ENCODE peak calls at places on chromosomes 12 and 14, in ten cellular contexts. One of them, this sample, is unnamed.

GRCh38 chr14:97977711-97978261 is 1180.6 kb downstream of the VRK1 start:
- DNase-seq in right cardiac atrium: peak
- DNase-seq in psoas muscle: peak
- DNase-seq in Peyer's patch: peak
- DNase-seq in naive thymus-derived CD4-positive, alpha-beta T cell: peak
- DNase-seq in mesendoderm: no peak
- DNase-seq in ovary: peak
- DNase-seq in PC-3: peak
- DNase-seq in cardiac muscle cell: peak
- DNase-seq in left lung: peak
- DNase-seq in this sample: peak

GRCh38 chr12:78035913-78036658 is 205.4 kb downstream of the NAV3 start:
- DNase-seq in right cardiac atrium: no peak
- DNase-seq in psoas muscle: no peak
- DNase-seq in Peyer's patch: no peak
- DNase-seq in naive thymus-derived CD4-positive, alpha-beta T cell: no peak
- DNase-seq in mesendoderm: no peak
- DNase-seq in ovary: no peak
- DNase-seq in PC-3: no peak
- DNase-seq in cardiac muscle cell: peak
- DNase-seq in left lung: peak
- DNase-seq in this sample: peak

GRCh38 chr12:101946233-101946611 is 68.8 kb downstream of the DRAM1 start:
- DNase-seq in right cardiac atrium: no peak
- DNase-seq in psoas muscle: no peak
- DNase-seq in Peyer's patch: no peak
- DNase-seq in naive thymus-derived CD4-positive, alpha-beta T cell: no peak
- DNase-seq in mesendoderm: no peak
- DNase-seq in ovary: no peak
- DNase-seq in PC-3: no peak
- DNase-seq in cardiac muscle cell: no peak
- DNase-seq in left lung: no peak
- DNase-seq in this sample: no peak

GRCh38 chr14:24734917-24735500 is 101.0 kb upstream of the GZMB start:
- DNase-seq in right cardiac atrium: peak
- DNase-seq in psoas muscle: no peak
- DNase-seq in Peyer's patch: no peak
- DNase-seq in naive thymus-derived CD4-positive, alpha-beta T cell: no peak
- DNase-seq in mesendoderm: peak
- DNase-seq in ovary: no peak
- DNase-seq in PC-3: peak
- DNase-seq in cardiac muscle cell: peak
- DNase-seq in left lung: no peak
- DNase-seq in this sample: peak

GRCh38 chr14:50875359-50876090 is 3.7 kb downstream of the ABHD12B start:
- DNase-seq in right cardiac atrium: no peak
- DNase-seq in psoas muscle: no peak
- DNase-seq in Peyer's patch: peak
- DNase-seq in naive thymus-derived CD4-positive, alpha-beta T cell: peak
- DNase-seq in mesendoderm: no peak
- DNase-seq in ovary: no peak
- DNase-seq in PC-3: no peak
- DNase-seq in cardiac muscle cell: no peak
- DNase-seq in left lung: no peak
- DNase-seq in this sample: no peak

GRCh38 chr12:115710104-115710564 is 567.4 kb downstream of the MED13L start:
- DNase-seq in right cardiac atrium: peak
- DNase-seq in psoas muscle: no peak
- DNase-seq in Peyer's patch: no peak
- DNase-seq in naive thymus-derived CD4-positive, alpha-beta T cell: no peak
- DNase-seq in mesendoderm: peak
- DNase-seq in ovary: no peak
- DNase-seq in PC-3: peak
- DNase-seq in cardiac muscle cell: peak
- DNase-seq in left lung: no peak
- DNase-seq in this sample: no peak

GRCh38 chr12:131006036-131006735 is 52.5 kb downstream of the ADGRD1 start:
- DNase-seq in right cardiac atrium: no peak
- DNase-seq in psoas muscle: no peak
- DNase-seq in Peyer's patch: no peak
- DNase-seq in naive thymus-derived CD4-positive, alpha-beta T cell: no peak
- DNase-seq in mesendoderm: no peak
- DNase-seq in ovary: no peak
- DNase-seq in PC-3: no peak
- DNase-seq in cardiac muscle cell: no peak
- DNase-seq in left lung: no peak
- DNase-seq in this sample: no peak

GRCh38 chr14:72745991-72746980 is 147.6 kb downstream of the DPF3 start:
- DNase-seq in right cardiac atrium: no peak
- DNase-seq in psoas muscle: peak
- DNase-seq in Peyer's patch: no peak
- DNase-seq in naive thymus-derived CD4-positive, alpha-beta T cell: no peak
- DNase-seq in mesendoderm: no peak
- DNase-seq in ovary: no peak
- DNase-seq in PC-3: peak
- DNase-seq in cardiac muscle cell: peak
- DNase-seq in left lung: no peak
- DNase-seq in this sample: no peak

GRCh38 chr14:100307215-100308111 is 1.2 kb upstream of the SLC25A29 start:
- DNase-seq in right cardiac atrium: no peak
- DNase-seq in psoas muscle: no peak
- DNase-seq in Peyer's patch: no peak
- DNase-seq in naive thymus-derived CD4-positive, alpha-beta T cell: no peak
- DNase-seq in mesendoderm: peak
- DNase-seq in ovary: peak
- DNase-seq in PC-3: no peak
- DNase-seq in cardiac muscle cell: no peak
- DNase-seq in left lung: peak
- DNase-seq in this sample: no peak

DNA sequence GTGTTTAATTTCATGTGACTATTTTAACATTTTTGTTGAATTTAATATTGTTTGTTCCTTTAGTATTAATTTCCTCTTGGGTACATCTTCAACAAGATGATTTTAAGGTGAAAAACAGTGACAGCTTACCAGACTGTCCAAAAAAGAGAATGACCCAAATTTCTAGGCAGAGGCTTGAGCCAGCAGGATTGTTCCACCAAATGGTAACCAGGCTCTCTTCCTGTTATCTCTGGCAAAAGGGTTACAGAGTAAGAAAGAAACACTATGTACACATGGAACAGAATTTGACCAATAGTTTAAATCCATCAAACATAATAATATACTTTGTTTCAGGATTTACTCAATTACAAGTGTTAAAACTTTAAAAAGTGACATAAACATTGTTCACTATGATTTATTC is 39.0 kb downstream of the YAF2 start:
- DNase-seq in right cardiac atrium: no peak
- DNase-seq in psoas muscle: no peak
- DNase-seq in Peyer's patch: no peak
- DNase-seq in naive thymus-derived CD4-positive, alpha-beta T cell: no peak
- DNase-seq in mesendoderm: no peak
- DNase-seq in ovary: no peak
- DNase-seq in PC-3: no peak
- DNase-seq in cardiac muscle cell: no peak
- DNase-seq in left lung: no peak
- DNase-seq in this sample: no peak
- H3K27ac ChIP-seq in right cardiac atrium: no peak
- H3K27ac ChIP-seq in psoas muscle: no peak
- H3K27ac ChIP-seq in Peyer's patch: no peak
- H3K27ac ChIP-seq in naive thymus-derived CD4-positive, alpha-beta T cell: no peak
- H3K27ac ChIP-seq in mesendoderm: no peak
- H3K27ac ChIP-seq in ovary: no peak
- H3K27ac ChIP-seq in PC-3: no peak
- H3K27ac ChIP-seq in cardiac muscle cell: no peak
- H3K27ac ChIP-seq in left lung: no peak
- H3K27ac ChIP-seq in this sample: no peak

DNA sequence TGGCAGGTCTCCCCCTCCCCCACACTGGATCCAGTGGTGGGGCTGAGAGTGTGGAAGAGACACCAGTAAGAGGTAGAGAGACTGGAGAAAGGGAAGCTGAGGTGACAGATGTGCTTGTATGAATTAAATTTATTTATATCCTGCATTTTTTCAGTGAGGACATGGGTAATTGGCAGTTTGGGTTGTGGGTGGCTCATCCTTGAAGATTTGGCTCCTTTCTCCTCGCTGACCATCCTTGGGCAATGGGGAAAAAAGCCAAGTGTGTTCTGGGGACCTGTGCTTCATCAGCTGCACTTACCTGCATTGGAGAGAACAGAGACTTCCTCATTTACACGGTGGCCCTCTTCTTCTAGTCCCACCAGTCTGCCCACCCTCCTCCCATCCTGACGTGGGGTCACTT is 86.4 kb downstream of the RFX4 start:
- DNase-seq in right cardiac atrium: no peak
- DNase-seq in psoas muscle: no peak
- DNase-seq in Peyer's patch: no peak
- DNase-seq in naive thymus-derived CD4-positive, alpha-beta T cell: no peak
- DNase-seq in mesendoderm: no peak
- DNase-seq in ovary: no peak
- DNase-seq in PC-3: no peak
- DNase-seq in cardiac muscle cell: no peak
- DNase-seq in left lung: no peak
- DNase-seq in this sample: no peak
- H3K27ac ChIP-seq in right cardiac atrium: no peak
- H3K27ac ChIP-seq in psoas muscle: no peak
- H3K27ac ChIP-seq in Peyer's patch: no peak
- H3K27ac ChIP-seq in naive thymus-derived CD4-positive, alpha-beta T cell: no peak
- H3K27ac ChIP-seq in mesendoderm: no peak
- H3K27ac ChIP-seq in ovary: no peak
- H3K27ac ChIP-seq in PC-3: no peak
- H3K27ac ChIP-seq in cardiac muscle cell: no peak
- H3K27ac ChIP-seq in left lung: no peak
- H3K27ac ChIP-seq in this sample: peak

GRCh38 chr14:35929171-35929570 is 103.0 kb downstream of the BRMS1L start:
- DNase-seq in right cardiac atrium: no peak
- DNase-seq in psoas muscle: no peak
- DNase-seq in Peyer's patch: no peak
- DNase-seq in naive thymus-derived CD4-positive, alpha-beta T cell: no peak
- DNase-seq in mesendoderm: no peak
- DNase-seq in ovary: no peak
- DNase-seq in PC-3: no peak
- DNase-seq in cardiac muscle cell: no peak
- DNase-seq in left lung: no peak
- DNase-seq in this sample: no peak

GRCh38 chr14:35934499-35934898 is 108.4 kb downstream of the BRMS1L start:
- DNase-seq in right cardiac atrium: no peak
- DNase-seq in psoas muscle: no peak
- DNase-seq in Peyer's patch: no peak
- DNase-seq in naive thymus-derived CD4-positive, alpha-beta T cell: no peak
- DNase-seq in mesendoderm: no peak
- DNase-seq in ovary: no peak
- DNase-seq in PC-3: no peak
- DNase-seq in cardiac muscle cell: no peak
- DNase-seq in left lung: no peak
- DNase-seq in this sample: no peak

GRCh38 chr14:35931346-35931745 is 105.2 kb downstream of the BRMS1L start:
- DNase-seq in right cardiac atrium: no peak
- DNase-seq in psoas muscle: no peak
- DNase-seq in Peyer's patch: no peak
- DNase-seq in naive thymus-derived CD4-positive, alpha-beta T cell: no peak
- DNase-seq in mesendoderm: no peak
- DNase-seq in ovary: no peak
- DNase-seq in PC-3: no peak
- DNase-seq in cardiac muscle cell: no peak
- DNase-seq in left lung: no peak
- DNase-seq in this sample: no peak

GRCh38 chr14:35932136-35932535 is 106.0 kb downstream of the BRMS1L start:
- DNase-seq in right cardiac atrium: no peak
- DNase-seq in psoas muscle: no peak
- DNase-seq in Peyer's patch: no peak
- DNase-seq in naive thymus-derived CD4-positive, alpha-beta T cell: no peak
- DNase-seq in mesendoderm: no peak
- DNase-seq in ovary: no peak
- DNase-seq in PC-3: no peak
- DNase-seq in cardiac muscle cell: no peak
- DNase-seq in left lung: no peak
- DNase-seq in this sample: no peak

DNA sequence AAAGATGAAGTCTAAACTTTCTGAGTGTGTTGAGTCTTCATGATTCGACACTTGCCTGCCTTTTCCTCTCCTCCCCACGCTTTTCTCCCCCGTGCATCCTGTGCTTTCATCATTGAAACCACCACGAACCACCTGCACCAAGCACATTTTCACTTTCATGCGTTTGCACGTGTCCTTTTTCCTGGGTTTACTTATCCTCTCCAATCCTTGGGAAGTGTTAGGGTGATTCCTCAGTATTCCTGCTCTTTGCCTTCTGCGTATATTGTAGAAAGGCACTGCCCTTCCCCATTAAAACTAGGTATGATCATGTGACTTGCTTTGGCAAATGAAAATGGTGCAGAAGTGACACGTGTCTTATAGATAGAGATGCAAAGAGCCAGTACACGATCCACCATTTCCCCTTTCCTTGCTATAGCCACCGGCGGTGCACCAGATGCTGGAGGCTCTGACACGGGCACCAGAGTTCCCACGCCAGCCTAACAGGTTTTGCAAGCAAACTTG is 106.6 kb downstream of the BRMS1L start:
- DNase-seq in right cardiac atrium: no peak
- DNase-seq in psoas muscle: no peak
- DNase-seq in Peyer's patch: no peak
- DNase-seq in naive thymus-derived CD4-positive, alpha-beta T cell: peak
- DNase-seq in mesendoderm: no peak
- DNase-seq in ovary: no peak
- DNase-seq in PC-3: peak
- DNase-seq in cardiac muscle cell: no peak
- DNase-seq in left lung: no peak
- DNase-seq in this sample: no peak
- H3K27ac ChIP-seq in right cardiac atrium: no peak
- H3K27ac ChIP-seq in psoas muscle: no peak
- H3K27ac ChIP-seq in Peyer's patch: no peak
- H3K27ac ChIP-seq in naive thymus-derived CD4-positive, alpha-beta T cell: peak
- H3K27ac ChIP-seq in mesendoderm: no peak
- H3K27ac ChIP-seq in ovary: no peak
- H3K27ac ChIP-seq in PC-3: no peak
- H3K27ac ChIP-seq in cardiac muscle cell: no peak
- H3K27ac ChIP-seq in left lung: no peak
- H3K27ac ChIP-seq in this sample: no peak

DNA sequence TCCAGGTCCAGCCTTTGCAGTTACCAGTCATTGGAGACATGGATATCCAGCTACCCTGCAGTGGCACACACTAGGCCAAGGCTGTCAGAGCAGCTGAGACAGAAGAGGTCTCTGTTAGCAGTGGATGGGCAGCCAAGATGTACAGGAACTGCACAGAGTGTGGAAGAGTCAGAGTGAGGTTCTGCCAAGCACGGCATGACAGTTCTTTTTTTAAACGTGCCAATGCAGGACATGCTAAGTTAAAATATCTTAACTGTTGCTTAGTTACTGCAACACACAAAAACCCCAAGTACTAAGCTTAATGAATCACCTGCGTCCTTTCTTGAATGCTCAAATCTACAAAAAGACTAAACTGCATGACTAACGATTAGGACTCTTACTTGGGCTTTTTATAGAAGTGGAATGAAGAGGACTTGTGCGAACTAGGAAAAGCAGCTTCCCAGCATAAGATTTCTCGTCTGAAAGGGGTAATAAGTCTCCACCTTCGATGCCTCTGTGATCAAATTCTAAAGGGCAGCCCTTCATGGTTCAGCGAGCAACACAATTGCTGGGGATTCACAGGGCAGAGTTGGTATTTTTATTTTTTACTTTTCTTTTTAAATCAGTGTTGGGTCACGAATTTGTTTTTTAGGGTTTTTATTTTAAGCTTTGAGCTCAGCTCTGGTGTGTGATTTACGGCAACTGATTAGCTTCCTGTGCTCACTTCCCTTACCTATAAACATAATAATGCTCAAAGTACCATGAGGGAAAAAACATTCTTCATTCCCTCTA is 20.6 kb downstream of the MAPK1IP1L start:
- DNase-seq in right cardiac atrium: peak
- DNase-seq in psoas muscle: no peak
- DNase-seq in Peyer's patch: no peak
- DNase-seq in naive thymus-derived CD4-positive, alpha-beta T cell: no peak
- DNase-seq in mesendoderm: no peak
- DNase-seq in ovary: peak
- DNase-seq in PC-3: peak
- DNase-seq in cardiac muscle cell: peak
- DNase-seq in left lung: no peak
- DNase-seq in this sample: peak
- H3K27ac ChIP-seq in right cardiac atrium: peak
- H3K27ac ChIP-seq in psoas muscle: peak
- H3K27ac ChIP-seq in Peyer's patch: no peak
- H3K27ac ChIP-seq in naive thymus-derived CD4-positive, alpha-beta T cell: peak
- H3K27ac ChIP-seq in mesendoderm: no peak
- H3K27ac ChIP-seq in ovary: no peak
- H3K27ac ChIP-seq in PC-3: peak
- H3K27ac ChIP-seq in cardiac muscle cell: peak
- H3K27ac ChIP-seq in left lung: peak
- H3K27ac ChIP-seq in this sample: peak

This sample was measured in caudate nucleus.